ENCODE peak calls at places on chromosome 7, in ten cellular contexts. One of them, this sample, is unnamed.

GRCh38 chr7:134553976-134554375 is 5.1 kb downstream of the AKR1B15 start:
- DNase-seq in K562: no peak
- DNase-seq in spleen: no peak
- DNase-seq in HCT116: no peak
- DNase-seq in breast epithelium: no peak
- DNase-seq in H1: no peak
- DNase-seq in SK-N-SH: no peak
- DNase-seq in endothelial cell of umbilical vein: no peak
- DNase-seq in stomach: peak; percentile 34
- DNase-seq in transverse colon: no peak
- DNase-seq in this sample: no peak

GRCh38 chr7:48193421-48193820 is 22.2 kb downstream of the ABCA13 start:
- DNase-seq in breast epithelium: no peak
- DNase-seq in K562: no peak
- DNase-seq in HCT116: no peak
- DNase-seq in H1: no peak
- DNase-seq in transverse colon: no peak
- DNase-seq in endothelial cell of umbilical vein: no peak
- DNase-seq in SK-N-SH: no peak
- DNase-seq in spleen: no peak
- DNase-seq in stomach: no peak
- DNase-seq in this sample: no peak

GRCh38 chr7:64313740-64314491 is at the start of gene ZNF736:
- DNase-seq in HCT116: no peak
- DNase-seq in endothelial cell of umbilical vein: peak; percentile 66
- DNase-seq in stomach: peak; percentile 89
- DNase-seq in spleen: peak; percentile 94
- DNase-seq in breast epithelium: peak; percentile 92
- DNase-seq in SK-N-SH: peak; percentile 91
- DNase-seq in K562: peak; percentile 90
- DNase-seq in H1: no peak
- DNase-seq in transverse colon: peak; percentile 91
- DNase-seq in this sample: no peak

GRCh38 chr7:92763636-92764423 is 72.5 kb downstream of the CDK6 start:
- DNase-seq in breast epithelium: no peak
- DNase-seq in HCT116: peak; percentile 90
- DNase-seq in endothelial cell of umbilical vein: peak; percentile 27
- DNase-seq in spleen: no peak
- DNase-seq in SK-N-SH: no peak
- DNase-seq in stomach: no peak
- DNase-seq in H1: peak; percentile 74
- DNase-seq in K562: peak; percentile 49
- DNase-seq in transverse colon: no peak
- DNase-seq in this sample: no peak

GRCh38 chr7:106177738-106178592 is 65.9 kb upstream of the SYPL1 start:
- DNase-seq in K562: no peak
- DNase-seq in H1: no peak
- DNase-seq in spleen: no peak
- DNase-seq in SK-N-SH: no peak
- DNase-seq in transverse colon: peak; percentile 13
- DNase-seq in stomach: no peak
- DNase-seq in HCT116: no peak
- DNase-seq in breast epithelium: no peak
- DNase-seq in endothelial cell of umbilical vein: no peak
- DNase-seq in this sample: no peak

GRCh38 chr7:69690329-69690728 is 92.1 kb downstream of the AUTS2 start:
- DNase-seq in spleen: no peak
- DNase-seq in H1: no peak
- DNase-seq in K562: no peak
- DNase-seq in stomach: no peak
- DNase-seq in breast epithelium: no peak
- DNase-seq in transverse colon: no peak
- DNase-seq in HCT116: no peak
- DNase-seq in SK-N-SH: no peak
- DNase-seq in endothelial cell of umbilical vein: no peak
- DNase-seq in this sample: no peak

GRCh38 chr7:30727061-30727945 is 24.6 kb upstream of the INMT start:
- DNase-seq in H1: no peak
- DNase-seq in SK-N-SH: no peak
- DNase-seq in transverse colon: peak; percentile 27
- DNase-seq in breast epithelium: no peak
- DNase-seq in stomach: no peak
- DNase-seq in endothelial cell of umbilical vein: no peak
- DNase-seq in spleen: peak; percentile 79
- DNase-seq in K562: no peak
- DNase-seq in HCT116: no peak
- DNase-seq in this sample: no peak

GRCh38 chr7:128366290-128366689 is 4.8 kb upstream of the PRRT4 start:
- DNase-seq in transverse colon: no peak
- DNase-seq in K562: no peak
- DNase-seq in HCT116: no peak
- DNase-seq in H1: no peak
- DNase-seq in breast epithelium: no peak
- DNase-seq in stomach: no peak
- DNase-seq in SK-N-SH: no peak
- DNase-seq in spleen: no peak
- DNase-seq in endothelial cell of umbilical vein: no peak
- DNase-seq in this sample: no peak

GRCh38 chr7:31970501-31970900 is 99.7 kb downstream of the PDE1C start:
- DNase-seq in SK-N-SH: no peak
- DNase-seq in endothelial cell of umbilical vein: no peak
- DNase-seq in K562: no peak
- DNase-seq in spleen: no peak
- DNase-seq in breast epithelium: no peak
- DNase-seq in HCT116: no peak
- DNase-seq in H1: no peak
- DNase-seq in stomach: no peak
- DNase-seq in transverse colon: no peak
- DNase-seq in this sample: no peak

GRCh38 chr7:123860848-123861247 is 15.9 kb downstream of the HYAL4 start:
- DNase-seq in spleen: no peak
- DNase-seq in stomach: no peak
- DNase-seq in breast epithelium: no peak
- DNase-seq in HCT116: no peak
- DNase-seq in transverse colon: no peak
- DNase-seq in endothelial cell of umbilical vein: no peak
- DNase-seq in SK-N-SH: no peak
- DNase-seq in H1: no peak
- DNase-seq in K562: no peak
- DNase-seq in this sample: no peak

GRCh38 chr7:69598081-69598486 is at the start of gene AUTS2:
- DNase-seq in H1: peak; percentile 71
- DNase-seq in HCT116: no peak
- DNase-seq in SK-N-SH: peak; percentile 100
- DNase-seq in spleen: peak; percentile 93
- DNase-seq in stomach: peak; percentile 78
- DNase-seq in endothelial cell of umbilical vein: peak; percentile 84
- DNase-seq in K562: peak; percentile 78
- DNase-seq in breast epithelium: peak; percentile 89
- DNase-seq in transverse colon: peak; percentile 68
- DNase-seq in this sample: peak; percentile 90

GRCh38 chr7:16026253-16027020 is 340.0 kb upstream of the MEOX2 start:
- DNase-seq in stomach: no peak
- DNase-seq in SK-N-SH: no peak
- DNase-seq in H1: no peak
- DNase-seq in breast epithelium: no peak
- DNase-seq in transverse colon: no peak
- DNase-seq in spleen: no peak
- DNase-seq in endothelial cell of umbilical vein: peak; percentile 30
- DNase-seq in HCT116: no peak
- DNase-seq in K562: no peak
- DNase-seq in this sample: no peak

GRCh38 chr7:117262546-117262945 is 60.3 kb downstream of the WNT2 start:
- DNase-seq in K562: no peak
- DNase-seq in stomach: no peak
- DNase-seq in H1: no peak
- DNase-seq in breast epithelium: no peak
- DNase-seq in endothelial cell of umbilical vein: no peak
- DNase-seq in SK-N-SH: no peak
- DNase-seq in spleen: no peak
- DNase-seq in HCT116: no peak
- DNase-seq in transverse colon: no peak
- DNase-seq in this sample: no peak
- TF ChIP-seq POLR2AphosphoS5 in K562: no peak
- TF ChIP-seq POLR2AphosphoS5 in stomach: no peak
- TF ChIP-seq POLR2AphosphoS5 in H1: no peak
- TF ChIP-seq POLR2AphosphoS5 in breast epithelium: no peak
- TF ChIP-seq POLR2AphosphoS5 in endothelial cell of umbilical vein: no peak
- TF ChIP-seq POLR2AphosphoS5 in SK-N-SH: no peak
- TF ChIP-seq POLR2AphosphoS5 in spleen: no peak
- TF ChIP-seq POLR2AphosphoS5 in HCT116: no peak
- TF ChIP-seq POLR2AphosphoS5 in transverse colon: no peak
- TF ChIP-seq POLR2AphosphoS5 in this sample: no peak

GRCh38 chr7:80826520-80827237 is 92.2 kb downstream of the SEMA3C start:
- DNase-seq in H1: no peak
- DNase-seq in SK-N-SH: no peak
- DNase-seq in HCT116: peak; percentile 29
- DNase-seq in transverse colon: no peak
- DNase-seq in breast epithelium: peak; percentile 67
- DNase-seq in K562: no peak
- DNase-seq in endothelial cell of umbilical vein: no peak
- DNase-seq in spleen: no peak
- DNase-seq in stomach: no peak
- DNase-seq in this sample: no peak
- TF ChIP-seq POLR2AphosphoS5 in H1: no peak
- TF ChIP-seq POLR2AphosphoS5 in SK-N-SH: peak; percentile 11
- TF ChIP-seq POLR2AphosphoS5 in HCT116: no peak
- TF ChIP-seq POLR2AphosphoS5 in transverse colon: no peak
- TF ChIP-seq POLR2AphosphoS5 in breast epithelium: no peak
- TF ChIP-seq POLR2AphosphoS5 in K562: no peak
- TF ChIP-seq POLR2AphosphoS5 in endothelial cell of umbilical vein: no peak
- TF ChIP-seq POLR2AphosphoS5 in spleen: no peak
- TF ChIP-seq POLR2AphosphoS5 in stomach: no peak
- TF ChIP-seq POLR2AphosphoS5 in this sample: no peak

GRCh38 chr7:5421626-5422323 is 1.9 kb downstream of the TNRC18 start:
- DNase-seq in H1: no peak
- DNase-seq in spleen: peak; percentile 84
- DNase-seq in transverse colon: peak; percentile 64
- DNase-seq in HCT116: no peak
- DNase-seq in breast epithelium: peak; percentile 54
- DNase-seq in K562: no peak
- DNase-seq in stomach: peak; percentile 69
- DNase-seq in endothelial cell of umbilical vein: peak; percentile 61
- DNase-seq in SK-N-SH: peak; percentile 67
- DNase-seq in this sample: no peak
- TF ChIP-seq POLR2AphosphoS5 in H1: no peak
- TF ChIP-seq POLR2AphosphoS5 in spleen: peak; percentile 57
- TF ChIP-seq POLR2AphosphoS5 in transverse colon: peak; percentile 58
- TF ChIP-seq POLR2AphosphoS5 in HCT116: no peak
- TF ChIP-seq POLR2AphosphoS5 in breast epithelium: no peak
- TF ChIP-seq POLR2AphosphoS5 in K562: no peak
- TF ChIP-seq POLR2AphosphoS5 in stomach: peak; percentile 55
- TF ChIP-seq POLR2AphosphoS5 in endothelial cell of umbilical vein: no peak
- TF ChIP-seq POLR2AphosphoS5 in SK-N-SH: peak; percentile 33
- TF ChIP-seq POLR2AphosphoS5 in this sample: peak; percentile 58

DNA sequence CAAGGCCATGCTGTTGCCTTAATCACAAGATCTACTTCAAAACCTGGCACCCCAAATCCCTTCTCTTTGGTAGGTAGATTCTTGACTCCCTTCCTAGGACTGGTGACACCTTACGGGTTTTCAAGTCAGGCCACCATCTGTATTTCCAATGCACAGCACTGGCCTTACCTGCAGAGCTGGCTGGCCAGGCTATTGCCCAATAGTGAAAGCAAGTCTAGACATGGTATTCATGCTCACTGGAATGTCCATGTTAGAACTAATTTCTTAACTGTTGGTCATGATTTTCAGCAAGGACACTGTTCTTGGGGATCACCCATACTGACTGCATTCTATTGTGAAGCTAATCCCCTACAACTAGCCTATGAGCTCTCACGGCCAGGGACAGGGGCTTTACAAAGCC is 313.1 kb upstream of the RNF32 start:
- DNase-seq in SK-N-SH: no peak
- DNase-seq in transverse colon: no peak
- DNase-seq in spleen: no peak
- DNase-seq in HCT116: no peak
- DNase-seq in H1: no peak
- DNase-seq in stomach: no peak
- DNase-seq in K562: no peak
- DNase-seq in endothelial cell of umbilical vein: no peak
- DNase-seq in breast epithelium: peak; percentile 53
- DNase-seq in this sample: no peak
- TF ChIP-seq POLR2AphosphoS5 in SK-N-SH: no peak
- TF ChIP-seq POLR2AphosphoS5 in transverse colon: no peak
- TF ChIP-seq POLR2AphosphoS5 in spleen: no peak
- TF ChIP-seq POLR2AphosphoS5 in HCT116: no peak
- TF ChIP-seq POLR2AphosphoS5 in H1: no peak
- TF ChIP-seq POLR2AphosphoS5 in stomach: no peak
- TF ChIP-seq POLR2AphosphoS5 in K562: no peak
- TF ChIP-seq POLR2AphosphoS5 in endothelial cell of umbilical vein: no peak
- TF ChIP-seq POLR2AphosphoS5 in breast epithelium: no peak
- TF ChIP-seq POLR2AphosphoS5 in this sample: peak; percentile 53

GRCh38 chr7:18228686-18229085 is 201.0 kb upstream of the PRPS1L1 start:
- DNase-seq in transverse colon: peak; percentile 33
- DNase-seq in K562: no peak
- DNase-seq in HCT116: no peak
- DNase-seq in stomach: no peak
- DNase-seq in H1: no peak
- DNase-seq in spleen: no peak
- DNase-seq in endothelial cell of umbilical vein: no peak
- DNase-seq in SK-N-SH: no peak
- DNase-seq in breast epithelium: no peak
- DNase-seq in this sample: no peak
- TF ChIP-seq POLR2AphosphoS5 in transverse colon: peak; percentile 37
- TF ChIP-seq POLR2AphosphoS5 in K562: no peak
- TF ChIP-seq POLR2AphosphoS5 in HCT116: no peak
- TF ChIP-seq POLR2AphosphoS5 in stomach: no peak
- TF ChIP-seq POLR2AphosphoS5 in H1: no peak
- TF ChIP-seq POLR2AphosphoS5 in spleen: no peak
- TF ChIP-seq POLR2AphosphoS5 in endothelial cell of umbilical vein: no peak
- TF ChIP-seq POLR2AphosphoS5 in SK-N-SH: no peak
- TF ChIP-seq POLR2AphosphoS5 in breast epithelium: no peak
- TF ChIP-seq POLR2AphosphoS5 in this sample: no peak

This sample was measured in vagina.